ENCODE peak calls at places on chromosomes 6 and 20, in six cellular contexts. C is GM12891, E is H1, K is GM12878, M is HepG2, Z is K562. V is an unnamed sample.

GRCh38 chr6:90217621-90218496 is 78.8 kb downstream of the BACH2 start:
- DNase-seq in C (no peak), E (peak; percentile 52), Z (no peak), M (peak; percentile 62), K (no peak), V (no peak)

GRCh38 chr6:83424392-83425018 is 6.3 kb downstream of the ME1 start:
- DNase-seq in E (no peak), Z (no peak), C (no peak), K (no peak), M (no peak), V (no peak)

GRCh38 chr6:16698163-16698533 is 63.1 kb downstream of the ATXN1 start:
- DNase-seq in M (no peak), Z (no peak), C (no peak), E (no peak), K (no peak), V (no peak)

GRCh38 chr20:40654876-40655275 is 34.2 kb downstream of the MAFB start:
- DNase-seq in K (no peak), C (no peak), E (no peak), Z (no peak), M (no peak), V (no peak)

GRCh38 chr6:42506070-42506469 is 54.3 kb upstream of the TRERF1 start:
- DNase-seq in E (no peak), M (no peak), Z (no peak), K (no peak), C (no peak), V (no peak)

GRCh38 chr6:116461075-116461474 is at the start of gene CALHM6:
- DNase-seq in M (no peak), E (no peak), C (no peak), Z (no peak), K (no peak), V (no peak)

GRCh38 chr6:168374541-168375071 is 55.0 kb upstream of the DACT2 start:
- DNase-seq in M (no peak), K (no peak), C (no peak), Z (no peak), E (no peak), V (no peak)

GRCh38 chr6:116229287-116229913 is 24.5 kb downstream of the TSPYL4 start:
- DNase-seq in Z (peak; percentile 35), K (no peak), M (no peak), C (no peak), E (peak; percentile 98), V (no peak)

GRCh38 chr20:18191336-18191735 is 53.7 kb downstream of the KAT14 start:
- DNase-seq in Z (no peak), K (no peak), C (no peak), M (peak; percentile 18), E (no peak), V (no peak)

GRCh38 chr6:123182998-123183397 is 187.0 kb downstream of the CLVS2 start:
- DNase-seq in K (no peak), Z (no peak), C (no peak), M (no peak), E (no peak), V (no peak)

GRCh38 chr6:116070990-116071389 is 10.3 kb upstream of the FRK start:
- DNase-seq in E (no peak), Z (no peak), M (peak; percentile 70), K (no peak), C (no peak), V (no peak)

GRCh38 chr6:142926494-142927273 is 18.3 kb downstream of the HIVEP2 start:
- DNase-seq in E (peak; percentile 76), K (no peak), C (peak; percentile 64), M (peak; percentile 93), Z (peak; percentile 18), V (peak; percentile 70)

GRCh38 chr6:30939473-30939872 is 1.3 kb upstream of the MUCL3 start:
- DNase-seq in C (no peak), Z (no peak), K (no peak), E (no peak), M (no peak), V (no peak)

GRCh38 chr6:143197377-143197776 is 136.7 kb downstream of the AIG1 start:
- DNase-seq in Z (no peak), K (no peak), C (no peak), E (no peak), M (no peak), V (no peak)

GRCh38 chr20:54061106-54061881 is 9.1 kb downstream of the BCAS1 start:
- DNase-seq in K (no peak), C (no peak), E (no peak), M (no peak), Z (no peak), V (no peak)

GRCh38 chr6:27095914-27096313 is 151.6 kb upstream of the PRSS16 start:
- DNase-seq in K (no peak), Z (no peak), C (no peak), M (no peak), E (no peak), V (no peak)

GRCh38 chr6:56708810-56709597 is 66.3 kb upstream of the DST start:
- DNase-seq in M (peak; percentile 66), E (no peak), C (no peak), K (no peak), Z (peak; percentile 10), V (no peak)

GRCh38 chr20:58366016-58366415 is 23.0 kb upstream of the VAPB start:
- DNase-seq in C (no peak), E (no peak), K (no peak), M (no peak), Z (no peak), V (no peak)

GRCh38 chr20:16095241-16095640 is 478.0 kb downstream of the KIF16B start:
- DNase-seq in E (no peak), Z (no peak), C (no peak), K (no peak), M (no peak), V (no peak)

GRCh38 chr6:132401941-132402275 is 633 bp upstream of the MOXD1 start:
- DNase-seq in Z (no peak), C (no peak), K (no peak), M (no peak), E (peak; percentile 55), V (no peak)

GRCh38 chr20:44952731-44953130 is 7.5 kb downstream of the TOMM34 start:
- DNase-seq in Z (no peak), E (no peak), K (no peak), M (no peak), C (no peak), V (no peak)

GRCh38 chr6:1312193-1312443 is 220 bp downstream of the FOXQ1 start:
- DNase-seq in C (no peak), K (no peak), M (no peak), Z (no peak), E (no peak), V (no peak)

GRCh38 chr6:109230444-109230843 is 135.1 kb downstream of the CEP57L1 start:
- DNase-seq in C (no peak), E (no peak), M (no peak), Z (no peak), K (no peak), V (no peak)

GRCh38 chr6:109227646-109228045 is 132.3 kb downstream of the CEP57L1 start:
- DNase-seq in M (no peak), Z (no peak), C (no peak), E (no peak), K (no peak), V (no peak)

GRCh38 chr6:109226353-109226752 is 131.0 kb downstream of the CEP57L1 start:
- DNase-seq in M (no peak), C (no peak), K (no peak), Z (no peak), E (no peak), V (no peak)

GRCh38 chr6:109224994-109225393 is 129.7 kb downstream of the CEP57L1 start:
- DNase-seq in K (no peak), E (no peak), C (no peak), M (no peak), Z (no peak), V (no peak)

DNA sequence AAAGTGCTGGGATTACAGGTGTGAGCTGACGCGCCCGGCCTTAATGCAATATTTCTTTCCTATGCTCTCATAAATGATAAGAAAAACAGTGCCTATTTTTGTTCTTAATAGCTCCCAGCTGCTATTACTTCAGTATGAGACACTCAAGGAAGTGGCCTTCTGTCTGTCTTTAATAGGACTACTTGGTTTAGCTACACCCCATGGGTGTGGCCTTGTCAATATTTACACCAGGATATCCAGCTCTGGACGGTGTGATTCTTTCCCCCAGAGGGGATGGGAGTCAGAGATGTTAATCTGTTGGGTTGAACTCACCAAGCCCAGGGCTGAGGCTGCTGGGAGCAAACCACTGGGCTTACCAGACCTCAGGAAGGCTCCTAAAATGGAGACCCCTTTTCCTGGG is 134.2 kb downstream of the CEP57L1 start:
- DNase-seq in Z (peak; percentile 33), M (no peak), K (no peak), E (no peak), C (no peak), V (no peak)
- TF ChIP-seq POLR2AphosphoS5 in Z (no peak), M (no peak), K (no peak), E (no peak), C (no peak), V (no peak)

GRCh38 chr20:31547017-31547675 is 32.9 kb downstream of the HM13 start:
- DNase-seq in K (peak; percentile 57), C (peak; percentile 56), E (peak; percentile 78), M (peak; percentile 88), Z (peak; percentile 62), V (peak; percentile 58)
- TF ChIP-seq POLR2A in K (peak; percentile 88), C (peak; percentile 72), E (peak; percentile 86), M (peak; percentile 89), Z (peak; percentile 78), V (peak; percentile 93)

GRCh38 chr6:150764638-150765456 is 100.7 kb upstream of the MTHFD1L start:
- DNase-seq in E (no peak), C (no peak), Z (no peak), K (no peak), M (no peak), V (no peak)

GRCh38 chr6:150767161-150767560 is 98.3 kb upstream of the MTHFD1L start:
- DNase-seq in K (no peak), Z (no peak), E (no peak), M (no peak), C (no peak), V (no peak)

GRCh38 chr6:150766201-150766997 is 99.1 kb upstream of the MTHFD1L start:
- DNase-seq in K (no peak), E (no peak), Z (no peak), M (no peak), C (no peak), V (no peak)

GRCh38 chr6:150765457-150765764 is 100.1 kb upstream of the MTHFD1L start:
- DNase-seq in Z (no peak), C (no peak), E (no peak), M (no peak), K (peak; percentile 33), V (no peak)

DNA sequence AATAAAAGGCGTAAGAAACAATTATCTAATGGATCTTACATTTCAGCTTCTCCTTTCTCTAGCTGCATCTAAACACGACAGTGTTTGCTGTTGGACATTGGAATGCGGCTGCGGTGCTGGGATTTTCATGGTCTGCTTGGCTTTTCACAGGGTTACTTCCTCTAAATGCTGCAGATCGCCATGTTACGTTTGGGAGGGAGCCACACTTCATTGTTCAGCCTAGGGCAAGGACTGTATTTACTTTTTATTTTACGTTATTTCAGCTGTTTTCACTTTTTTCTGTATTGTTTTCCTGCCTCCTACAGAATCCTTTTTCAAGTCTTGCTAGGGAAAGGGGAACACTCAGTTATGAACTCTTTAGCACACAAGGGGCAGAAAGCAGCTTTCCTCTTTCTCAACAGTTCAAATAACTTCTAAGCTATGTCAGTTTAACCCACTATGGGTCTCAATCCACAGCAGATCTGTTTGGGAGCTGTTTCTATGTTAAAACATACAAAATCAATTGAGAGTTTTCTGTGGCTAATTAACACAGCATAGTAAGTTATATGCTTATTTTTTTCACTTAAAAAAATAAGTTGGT is 97.8 kb upstream of the MTHFD1L start:
- DNase-seq in K (no peak), E (no peak), Z (no peak), C (no peak), M (no peak), V (no peak)
- TF ChIP-seq TAF1 in K (no peak), E (no peak), Z (no peak), C (no peak), M (no peak), V (no peak)

GRCh38 chr6:137805622-137806021 is 61.4 kb upstream of the TNFAIP3 start:
- DNase-seq in E (no peak), Z (no peak), C (no peak), K (no peak), M (no peak), V (no peak)
- TF ChIP-seq POLR2AphosphoS5 in E (no peak), Z (no peak), C (no peak), K (no peak), M (no peak), V (no peak)